ENCODE peak calls at places on chromosomes 1 and 21, in seven cellular contexts. U is HFF-Myc; L is CD4-positive, CD25-positive, alpha-beta regulatory T cell; Z is lower lobe of right lung; B is upper lobe of right lung; I is GM12865; O is heart left ventricle. W is an unnamed sample.

GRCh38 chr1:112923956-112924349 is 32.0 kb downstream of the SLC16A1 start:
- DNase-seq in O (no peak), L (no peak), Z (no peak), B (no peak), I (no peak), U (no peak), W (no peak)

GRCh38 chr1:73635021-73635420 is 563.0 kb downstream of the LRRIQ3 start:
- DNase-seq in I (no peak), O (no peak), L (no peak), B (no peak), U (no peak), Z (no peak), W (no peak)

GRCh38 chr1:14300991-14301703 is 297.3 kb upstream of the KAZN start:
- DNase-seq in O (no peak), B (no peak), Z (peak), L (no peak), I (no peak), U (no peak), W (peak)

GRCh38 chr1:150233359-150234308 is 2.3 kb downstream of the ANP32E start:
- DNase-seq in I (peak), L (no peak), U (no peak), O (no peak), Z (no peak), B (peak), W (no peak)

GRCh38 chr21:34688715-34689114 is 19.9 kb downstream of the CLIC6 start:
- DNase-seq in U (no peak), Z (no peak), L (no peak), B (no peak), O (no peak), I (no peak), W (no peak)

GRCh38 chr1:8070381-8070811 is 44.3 kb upstream of the ERRFI1 start:
- DNase-seq in B (no peak), O (no peak), L (no peak), Z (no peak), U (no peak), I (no peak), W (no peak)

GRCh38 chr1:16141573-16142336 is 14.1 kb downstream of the EPHA2 start:
- DNase-seq in U (no peak), I (no peak), L (no peak), Z (no peak), B (no peak), O (no peak), W (no peak)

GRCh38 chr1:33330906-33331305 is 10.0 kb upstream of the A3GALT2 start:
- DNase-seq in Z (no peak), B (no peak), L (no peak), I (no peak), U (no peak), O (no peak), W (no peak)

GRCh38 chr1:41615316-41615715 is 130.8 kb upstream of the EDN2 start:
- DNase-seq in I (no peak), L (no peak), B (no peak), Z (no peak), U (no peak), O (no peak), W (no peak)

GRCh38 chr1:8974551-8974950 is 28.9 kb downstream of the CA6 start:
- DNase-seq in U (no peak), L (no peak), B (no peak), I (no peak), O (no peak), Z (no peak), W (no peak)

GRCh38 chr1:81695741-81696140 is 105.0 kb upstream of the ADGRL2 start:
- DNase-seq in I (no peak), Z (no peak), L (no peak), O (no peak), U (no peak), B (no peak), W (no peak)

GRCh38 chr1:152018537-152018936 is 18.3 kb downstream of the S100A11 start:
- DNase-seq in I (peak), L (no peak), Z (peak), B (no peak), O (no peak), U (no peak), W (no peak)

GRCh38 chr1:241048558-241048957 is 308.4 kb downstream of the RGS7 start:
- DNase-seq in I (no peak), B (no peak), Z (no peak), L (no peak), U (no peak), O (no peak), W (no peak)

GRCh38 chr1:92623187-92623778 is 136.6 kb upstream of the GFI1 start:
- DNase-seq in L (no peak), O (no peak), Z (no peak), B (no peak), U (peak), I (peak), W (no peak)

GRCh38 chr1:89681045-89681729 is 48.3 kb downstream of the LRRC8C start:
- DNase-seq in I (peak), B (no peak), Z (no peak), U (no peak), L (no peak), O (no peak), W (no peak)

GRCh38 chr1:172941945-172942344 is 108.8 kb downstream of the TNFSF18 start:
- DNase-seq in L (no peak), I (no peak), O (no peak), B (no peak), Z (no peak), U (no peak), W (no peak)

GRCh38 chr1:232925421-232926202 is 24.8 kb upstream of the NTPCR start:
- DNase-seq in O (no peak), L (no peak), I (no peak), B (no peak), U (no peak), Z (no peak), W (no peak)

GRCh38 chr1:16149702-16150488 is 6.0 kb downstream of the EPHA2 start:
- DNase-seq in B (no peak), U (no peak), I (no peak), L (no peak), O (no peak), Z (no peak), W (no peak)

GRCh38 chr1:28507247-28507645 is 1.4 kb downstream of the RCC1 start:
- DNase-seq in O (no peak), B (no peak), L (no peak), U (no peak), Z (no peak), I (peak), W (no peak)

GRCh38 chr21:44303490-44303981 is 3.7 kb downstream of the PFKL start:
- DNase-seq in I (no peak), L (no peak), U (no peak), Z (no peak), B (no peak), O (no peak), W (no peak)

GRCh38 chr1:62370594-62370993 is 51.4 kb upstream of the KANK4 start:
- DNase-seq in Z (peak), U (no peak), B (no peak), I (no peak), L (no peak), O (no peak), W (no peak)

GRCh38 chr1:216183427-216183826 is 239.8 kb downstream of the USH2A start:
- DNase-seq in Z (no peak), U (peak), O (no peak), B (no peak), L (no peak), I (no peak), W (no peak)

GRCh38 chr1:192445849-192446489 is 129.2 kb downstream of the RGS21 start:
- DNase-seq in B (no peak), I (peak), O (peak), Z (no peak), U (peak), L (peak), W (no peak)

GRCh38 chr21:32726742-32727477 is 903 bp downstream of the SYNJ1 start:
- DNase-seq in I (peak), L (no peak), B (no peak), Z (no peak), U (no peak), O (peak), W (no peak)

GRCh38 chr21:46193829-46194373 is 9.6 kb upstream of the SPATC1L start:
- DNase-seq in I (peak), L (no peak), Z (peak), B (no peak), O (no peak), U (no peak), W (no peak)

GRCh38 chr1:109803901-109804331 is 40.2 kb upstream of the EPS8L3 start:
- DNase-seq in U (no peak), Z (no peak), L (no peak), O (peak), B (no peak), I (no peak), W (no peak)

GRCh38 chr21:36916718-36917117 is 49.8 kb downstream of the HLCS start:
- DNase-seq in O (no peak), U (no peak), L (no peak), Z (no peak), B (no peak), I (peak), W (no peak)

GRCh38 chr1:182163821-182164223 is 102.3 kb upstream of the ZNF648 start:
- DNase-seq in O (no peak), B (peak), U (no peak), L (no peak), I (no peak), Z (no peak), W (no peak)

GRCh38 chr1:56584910-56585528 is 5.7 kb upstream of the PLPP3 start:
- DNase-seq in O (no peak), I (peak), U (peak), L (no peak), B (no peak), Z (no peak), W (no peak)

GRCh38 chr1:43315963-43316737 is 15.4 kb downstream of the TIE1 start:
- DNase-seq in U (no peak), O (no peak), B (peak), L (no peak), I (no peak), Z (no peak), W (peak)

GRCh38 chr1:18948913-18949688 is 7.4 kb downstream of the IFFO2 start:
- DNase-seq in O (no peak), Z (peak), L (no peak), B (no peak), U (no peak), I (no peak), W (no peak)

DNA sequence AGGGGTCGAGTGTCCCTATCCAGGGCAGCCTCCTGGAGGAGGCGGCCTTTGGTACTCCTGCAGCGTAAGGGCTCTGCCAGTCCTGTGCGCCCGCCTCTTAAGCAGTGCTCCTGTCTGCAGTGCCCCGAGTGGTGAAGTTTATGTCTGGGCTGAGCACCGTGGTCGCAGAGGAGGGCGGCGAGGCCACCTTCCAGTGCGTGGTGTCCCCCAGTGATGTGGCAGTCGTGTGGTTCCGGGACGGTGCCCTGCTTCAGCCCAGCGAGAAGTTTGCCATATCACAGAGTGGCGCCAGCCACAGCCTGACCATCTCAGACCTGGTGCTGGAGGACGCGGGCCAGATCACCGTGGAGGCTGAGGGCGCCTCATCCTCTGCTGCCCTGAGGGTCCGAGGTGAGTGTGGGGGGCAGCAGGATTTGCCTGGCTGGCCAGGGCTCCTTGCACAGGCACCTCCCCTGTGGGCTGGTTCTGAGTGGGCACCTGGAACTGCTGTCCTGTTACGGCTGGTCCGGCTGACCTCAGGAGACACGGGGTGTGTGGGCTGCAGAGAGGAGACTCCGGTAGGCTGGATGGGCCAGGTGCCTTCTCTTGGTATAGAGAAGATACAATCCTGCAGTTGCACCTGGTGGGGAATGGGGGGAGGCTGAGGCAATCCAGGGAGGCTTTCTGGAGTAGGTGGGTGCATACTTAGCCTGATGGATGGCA is 66.8 kb downstream of the OBSCN start:
- DNase-seq in I (no peak), L (no peak), B (peak), O (no peak), U (no peak), Z (peak), W (no peak)
- H3K4me3 ChIP-seq in I (no peak), L (peak), B (peak), O (peak), U (peak), Z (peak), W (no peak)

GRCh38 chr1:235011599-235012435 is 116.8 kb downstream of the TOMM20 start:
- DNase-seq in B (peak), O (peak), I (peak), U (peak), Z (peak), L (peak), W (peak)
- H3K4me3 ChIP-seq in B (no peak), O (no peak), I (peak), U (no peak), Z (no peak), L (peak), W (no peak)

GRCh38 chr1:213996320-213997022 is 8.7 kb downstream of the PROX1 start:
- DNase-seq in U (no peak), L (no peak), O (no peak), I (no peak), B (no peak), Z (no peak), W (no peak)
- H3K4me3 ChIP-seq in U (no peak), L (no peak), O (peak), I (no peak), B (peak), Z (peak), W (no peak)

DNA sequence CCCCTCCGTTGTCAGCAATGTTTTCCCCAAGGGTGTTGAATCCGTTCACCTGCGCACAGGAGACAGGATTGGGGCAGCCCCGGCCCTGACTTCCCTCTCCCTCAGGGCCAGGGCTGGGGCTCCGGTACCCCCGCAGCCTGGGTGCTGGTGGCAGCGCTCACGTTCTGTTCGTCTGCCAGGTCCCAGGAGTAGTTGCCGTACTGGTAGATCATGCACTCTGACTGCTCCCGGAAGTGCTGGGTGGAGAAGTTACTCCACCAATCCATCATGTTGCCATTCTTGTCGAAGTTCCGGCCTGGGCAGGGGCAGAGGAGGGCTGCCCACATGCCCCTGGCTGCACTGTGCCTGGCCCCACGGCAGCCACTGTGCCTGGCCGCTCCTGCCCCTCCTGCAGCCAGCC is 6.1 kb downstream of the PRXL2B start:
- DNase-seq in L (no peak), Z (peak), B (peak), U (no peak), O (no peak), I (no peak), W (no peak)
- H3K4me3 ChIP-seq in L (no peak), Z (peak), B (no peak), U (no peak), O (no peak), I (no peak), W (no peak)